ENCODE peak calls at places on chromosomes 16 and 17, in four cellular contexts. P is HepG2, O is H1, I is GM12878. J is an unnamed sample.
A peak's percentile ranks its signal among the peaks of the same experiment; 100 is the strongest.

GRCh38 chr17:20226814-20227482 is 217.8 kb downstream of the SPECC1 start:
- DNase-seq in P (peak; percentile 50), O (peak; percentile 74), I (no peak), J (peak; percentile 85)

GRCh38 chr16:67311607-67312449 is 14.7 kb downstream of the KCTD19 start:
- DNase-seq in P (peak; percentile 28), O (no peak), I (peak; percentile 93), J (peak; percentile 21)

GRCh38 chr17:79483122-79483521 is 127.7 kb downstream of the RBFOX3 start:
- DNase-seq in P (no peak), O (no peak), I (no peak), J (no peak)

GRCh38 chr17:8873801-8874715 is 6.6 kb upstream of the PIK3R6 start:
- DNase-seq in P (no peak), O (no peak), I (no peak), J (no peak)

GRCh38 chr17:77443743-77444260 is 303.0 kb downstream of the SEC14L1 start:
- DNase-seq in P (no peak), O (no peak), I (no peak), J (no peak)

GRCh38 chr17:3964203-3965122 is at the start of gene ATP2A3:
- DNase-seq in P (no peak), O (no peak), I (no peak), J (peak; percentile 72)

GRCh38 chr16:82195917-82196494 is 26.0 kb upstream of the MPHOSPH6 start:
- DNase-seq in P (no peak), O (no peak), I (no peak), J (no peak)

GRCh38 chr16:19431636-19432340 is 14.1 kb downstream of the TMC5 start:
- DNase-seq in P (no peak), O (no peak), I (no peak), J (no peak)

GRCh38 chr17:44561237-44561623 is 3.9 kb downstream of the FZD2 start:
- DNase-seq in P (no peak), O (no peak), I (no peak), J (no peak)

GRCh38 chr17:26792486-26792885 is 501.4 kb upstream of the WSB1 start:
- DNase-seq in P (no peak), O (peak; percentile 17), I (peak; percentile 41), J (no peak)

GRCh38 chr16:65663774-65664173 is 541.9 kb upstream of the CDH11 start:
- DNase-seq in P (no peak), O (no peak), I (no peak), J (no peak)

GRCh38 chr16:31073073-31073822 is 792 bp downstream of the ZNF668 start:
- DNase-seq in P (peak; percentile 87), O (peak; percentile 68), I (no peak), J (peak; percentile 94)

GRCh38 chr16:31074073-31074813 is at the start of the genes ZNF646 and ZNF668:
- DNase-seq in P (peak; percentile 99), O (peak; percentile 97), I (peak; percentile 96), J (peak; percentile 92)

GRCh38 chr16:31073823-31074072 is 292 bp downstream of the ZNF668 start:
- DNase-seq in P (no peak), O (no peak), I (peak; percentile 51), J (no peak)

GRCh38 chr16:31076319-31076718 is 2.1 kb downstream of the ZNF646 start:
- DNase-seq in P (no peak), O (no peak), I (no peak), J (no peak)

DNA sequence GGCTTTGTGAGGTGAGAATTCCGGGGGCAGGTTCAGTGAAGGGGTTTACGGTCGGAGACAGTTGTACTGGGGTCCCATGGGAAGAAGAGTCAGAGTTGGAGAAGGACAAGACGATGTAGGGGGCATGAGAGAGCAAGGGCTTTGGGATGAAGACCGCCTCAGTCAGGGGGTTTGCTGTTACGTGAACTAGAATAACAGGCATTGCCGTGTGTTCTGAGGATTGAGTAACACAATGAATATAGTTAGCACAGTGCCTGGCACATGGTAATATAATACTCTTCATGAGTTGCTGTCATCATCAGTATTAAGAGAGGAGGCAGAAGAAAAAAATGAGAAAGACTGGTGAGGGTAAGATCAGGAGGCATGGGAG is 577 bp downstream of the ZNF646 start:
- DNase-seq in P (no peak), O (no peak), I (no peak), J (no peak)
- H2AFZ ChIP-seq in P (no peak overlapping the region), O (no peak overlapping the region), I (peak overlapping the region; percentile 74), J (peak overlapping the region; percentile 69)

DNA sequence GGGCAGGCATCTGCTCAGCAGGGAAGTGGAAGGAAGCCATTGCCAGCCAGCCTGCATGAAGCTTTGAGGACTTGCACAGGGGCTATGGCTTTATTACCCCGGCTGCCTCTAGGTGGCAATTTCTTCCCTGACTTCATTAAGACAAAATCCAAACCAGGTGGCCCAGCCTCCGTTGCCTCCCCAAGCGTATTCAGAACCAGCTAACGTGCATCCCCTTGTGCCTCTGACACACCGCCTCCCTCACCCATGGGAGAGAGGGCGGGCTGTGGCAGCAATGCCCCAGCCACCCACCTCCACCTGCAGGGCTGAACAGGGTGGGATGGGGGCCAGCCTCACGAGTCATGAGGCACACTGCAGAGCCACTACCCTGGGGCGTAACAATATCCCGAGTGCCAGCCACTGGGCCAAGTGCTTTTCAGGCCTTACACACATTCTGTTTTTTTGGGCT is 6.8 kb downstream of the KIFC3 start:
- DNase-seq in P (peak; percentile 73), O (no peak), I (no peak), J (peak; percentile 80)
- TF ChIP-seq TCF12 in P (no peak), O (peak; percentile 25), I (no peak), J (peak; percentile 42)

DNA sequence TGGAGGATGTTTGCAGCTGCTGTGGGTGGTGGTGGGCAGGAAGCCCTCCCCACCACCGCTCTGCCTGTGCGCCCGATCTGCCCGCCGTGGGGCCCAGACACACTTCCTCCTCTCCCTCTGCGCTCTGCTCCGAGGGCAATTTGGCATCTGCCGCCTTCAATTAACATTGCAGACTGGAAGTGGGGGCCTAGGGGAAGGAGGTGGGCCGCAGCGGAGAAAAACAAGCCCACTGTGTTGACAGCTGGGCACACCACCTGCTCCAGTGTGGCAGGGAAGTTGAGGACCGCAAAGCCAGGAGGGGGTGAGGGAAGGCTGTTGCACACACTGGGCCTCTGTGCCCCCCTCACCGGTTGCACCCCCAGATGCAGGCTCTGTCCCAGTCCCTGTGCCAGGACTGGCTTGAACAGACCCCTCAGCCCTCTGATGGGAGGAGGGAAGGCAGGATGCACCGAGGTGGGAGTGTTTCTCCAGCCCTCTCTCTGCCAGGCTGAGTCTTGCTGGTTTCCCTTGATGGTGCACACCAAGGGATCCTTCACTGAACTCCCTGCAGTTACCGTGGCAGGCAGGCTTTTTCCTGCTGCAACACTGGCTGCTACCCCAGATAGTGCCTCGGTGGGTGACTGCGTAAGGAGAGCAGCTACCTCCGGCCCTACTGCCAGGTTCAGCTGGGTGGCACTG is 72.8 kb upstream of the MED9 start:
- DNase-seq in P (no peak), O (no peak), I (no peak), J (peak; percentile 79)
- H2AFZ ChIP-seq in P (no peak overlapping the region), O (no peak overlapping the region), I (no peak overlapping the region), J (no peak overlapping the region)

GRCh38 chr16:2042666-2043295 is 4.9 kb downstream of the NTHL1 start:
- DNase-seq in P (no peak), O (no peak), I (no peak), J (no peak)

GRCh38 chr16:2043296-2043979 is 4.2 kb downstream of the NTHL1 start:
- DNase-seq in P (no peak), O (no peak), I (no peak), J (no peak)

GRCh38 chr16:2042171-2042570 is 5.5 kb downstream of the NTHL1 start:
- DNase-seq in P (no peak), O (no peak), I (no peak), J (no peak)

GRCh38 chr16:2044541-2044940 is 3.1 kb downstream of the NTHL1 start:
- DNase-seq in P (no peak), O (no peak), I (no peak), J (no peak)

GRCh38 chr16:2043980-2044451 is 3.6 kb downstream of the NTHL1 start:
- DNase-seq in P (no peak), O (no peak), I (no peak), J (no peak)
- TF ChIP-seq TCF12 in P (no peak), O (no peak), I (peak; percentile 83), J (no peak)

DNA sequence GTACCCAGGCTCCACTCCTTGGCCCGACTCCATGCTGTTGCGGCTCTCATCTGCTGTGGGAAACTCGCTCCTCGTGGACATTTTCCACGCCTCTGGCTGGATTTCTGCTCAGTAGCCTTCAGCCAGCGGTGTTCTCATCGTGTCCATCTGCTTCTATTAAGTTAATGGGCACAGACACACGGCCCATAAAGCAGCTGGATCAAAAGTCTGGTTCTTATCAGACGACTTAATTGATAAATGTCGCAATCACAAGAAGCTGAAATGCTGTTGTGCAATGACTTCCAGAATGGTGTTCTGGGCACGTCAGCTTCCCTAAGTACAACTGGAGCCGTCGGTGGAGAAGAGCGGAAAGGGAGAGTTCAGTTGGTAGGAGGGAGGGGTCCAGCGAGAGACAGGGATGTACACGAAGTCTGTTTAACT is 211.7 kb upstream of the CHMP6 start:
- DNase-seq in P (no peak), O (no peak), I (no peak), J (peak; percentile 77)
- H2AFZ ChIP-seq in P (no peak overlapping the region), O (no peak overlapping the region), I (no peak overlapping the region), J (no peak overlapping the region)

DNA sequence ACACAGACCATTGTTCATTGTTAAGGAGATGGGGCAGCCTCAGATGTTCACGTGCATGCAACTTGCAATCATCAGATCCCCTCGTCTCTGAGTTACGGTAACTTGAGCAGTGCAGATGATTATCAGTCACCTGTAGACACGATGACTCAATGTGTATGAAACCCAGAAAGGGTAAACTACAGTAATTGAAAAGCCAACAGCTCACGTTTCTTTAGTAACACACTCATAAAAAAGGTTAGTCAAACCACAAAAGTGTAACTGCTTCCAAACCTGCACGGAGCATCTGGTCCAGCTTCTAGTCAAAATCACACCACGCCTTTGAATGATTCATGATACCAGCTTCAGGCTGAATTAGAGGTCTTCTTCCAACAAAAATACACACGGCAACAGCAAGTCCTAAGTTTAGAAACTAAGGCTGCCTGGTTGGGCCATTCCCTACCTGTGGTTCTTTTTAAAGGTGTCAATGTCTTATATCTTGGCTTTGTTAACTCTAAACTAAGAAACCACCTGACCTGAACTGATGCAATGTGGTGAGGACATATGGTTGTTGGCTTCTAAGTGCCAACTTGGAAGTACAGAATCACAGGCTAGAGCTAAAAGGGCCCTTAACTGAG is 32.3 kb downstream of the GRB7 start:
- DNase-seq in P (peak; percentile 55), O (no peak), I (peak; percentile 84), J (no peak)
- TF ChIP-seq TCF12 in P (no peak), O (no peak), I (no peak), J (no peak)

GRCh38 chr17:17445296-17445924 is 31.4 kb upstream of the MED9 start:
- DNase-seq in P (no peak), O (no peak), I (no peak), J (no peak)
- H2AFZ ChIP-seq in P (no peak overlapping the region), O (no peak overlapping the region), I (no peak overlapping the region), J (no peak overlapping the region)

DNA sequence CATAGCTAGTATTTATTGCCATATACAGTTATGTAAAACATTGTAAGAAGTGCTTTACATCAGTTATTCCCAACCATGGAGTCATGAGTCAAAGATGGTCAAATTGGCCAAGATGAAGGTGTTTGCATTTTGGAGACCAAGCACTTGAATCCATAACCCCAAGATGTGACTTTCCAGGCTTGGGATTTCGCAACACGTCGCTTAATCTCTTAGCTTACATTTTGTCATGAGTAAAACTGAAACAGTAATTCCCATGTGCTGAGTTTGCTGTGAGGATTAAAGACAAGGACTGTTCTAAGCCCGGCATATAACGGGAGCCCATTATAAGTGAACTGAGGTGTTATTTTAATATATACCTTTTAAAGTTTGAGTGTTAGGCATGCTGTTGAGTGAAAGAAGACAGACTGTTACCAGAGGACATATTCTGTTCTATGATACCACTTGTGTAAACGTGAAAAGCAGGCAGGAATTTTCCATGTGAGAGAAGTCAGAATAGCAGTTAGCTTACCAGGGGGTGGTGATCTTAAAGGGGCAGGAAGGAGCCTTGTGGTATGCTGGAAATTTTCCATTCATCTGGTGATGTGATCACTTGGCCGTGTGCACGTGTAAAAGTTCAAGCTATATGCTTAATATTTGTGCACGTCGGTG is 484.9 kb downstream of the WWOX start:
- DNase-seq in P (no peak), O (no peak), I (no peak), J (no peak)
- TF ChIP-seq TCF12 in P (no peak), O (no peak), I (no peak), J (no peak)

J was measured in SK-N-SH.